ENCODE peak calls at places on chromosomes 7 and 10, in seven cellular contexts. I is spleen, E is transverse colon, A is endothelial cell of umbilical vein, H is stomach, J is HL-60, Y is HepG2. T is an unnamed sample.

GRCh38 chr10:59872892-59873463 is 33.4 kb downstream of the CCDC6 start:
- DNase-seq in J (no peak), E (peak), A (peak), H (no peak), Y (peak), I (no peak), T (no peak)

GRCh38 chr10:5555031-5555510 is 30.3 kb downstream of the CALML3 start:
- DNase-seq in E (peak), Y (no peak), A (no peak), H (no peak), J (no peak), I (peak), T (no peak)

GRCh38 chr7:4774804-4775280 is 581 bp upstream of the AP5Z1 start:
- DNase-seq in Y (peak), E (no peak), H (peak), J (peak), A (peak), I (peak), T (no peak)

GRCh38 chr7:34497153-34497777 is 160.8 kb upstream of the NPSR1 start:
- DNase-seq in H (no peak), E (no peak), Y (no peak), J (no peak), I (no peak), A (no peak), T (no peak)

GRCh38 chr7:28729276-28729675 is 228.9 kb downstream of the TRIL start:
- DNase-seq in J (no peak), H (no peak), A (no peak), Y (no peak), E (no peak), I (no peak), T (no peak)

GRCh38 chr7:108973075-108973474 is 403.4 kb downstream of the DNAJB9 start:
- DNase-seq in J (no peak), A (no peak), H (no peak), E (no peak), Y (no peak), I (no peak), T (peak)

GRCh38 chr7:107632466-107632865 is 28.2 kb upstream of the SLC26A4 start:
- DNase-seq in H (no peak), E (no peak), J (no peak), A (no peak), Y (no peak), I (no peak), T (no peak)

GRCh38 chr7:97639036-97639435 is 92.8 kb upstream of the TAC1 start:
- DNase-seq in E (no peak), Y (no peak), A (no peak), I (no peak), J (no peak), H (no peak), T (no peak)

GRCh38 chr10:130495891-130496642 is 359.9 kb downstream of the GLRX3 start:
- DNase-seq in J (no peak), E (no peak), A (peak), H (no peak), Y (peak), I (peak), T (no peak)

GRCh38 chr7:32582036-32582435 is 86.7 kb downstream of the AVL9 start:
- DNase-seq in J (no peak), A (no peak), H (no peak), I (no peak), Y (no peak), E (no peak), T (no peak)

DNA sequence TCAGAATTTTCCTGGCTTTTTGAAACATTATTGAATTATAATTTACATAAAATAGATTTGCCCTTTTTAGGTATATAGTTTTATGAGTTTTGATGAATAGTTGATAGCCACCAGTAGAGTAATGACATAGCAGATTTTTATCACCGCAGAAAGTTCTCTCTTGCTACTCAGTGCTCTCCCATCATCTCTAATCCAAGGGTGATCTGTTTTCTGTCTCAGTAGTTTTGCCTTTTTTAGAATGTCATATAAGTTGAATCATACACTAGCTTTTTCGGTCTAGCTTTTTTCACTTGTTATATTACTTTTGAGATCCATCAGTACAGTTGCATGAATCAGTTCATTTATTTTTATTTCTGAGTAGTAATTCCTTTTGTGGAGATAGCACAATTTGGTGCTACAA is 17.9 kb downstream of the RSBN1L start:
- DNase-seq in I (no peak), H (no peak), Y (no peak), E (no peak), J (no peak), A (no peak), T (no peak)
- TF ChIP-seq POLR2AphosphoS5 in I (no peak), H (no peak), Y (no peak), E (no peak), J (no peak), A (no peak), T (no peak)

GRCh38 chr7:106138776-106139175 is 26.7 kb upstream of the SYPL1 start:
- DNase-seq in H (no peak), I (no peak), A (no peak), J (no peak), Y (no peak), E (no peak), T (no peak)

GRCh38 chr7:106140406-106141173 is 28.5 kb upstream of the SYPL1 start:
- DNase-seq in I (no peak), H (no peak), Y (no peak), A (no peak), E (no peak), J (no peak), T (no peak)

GRCh38 chr7:106143711-106144347 is 31.7 kb upstream of the SYPL1 start:
- DNase-seq in E (no peak), J (no peak), I (no peak), H (no peak), Y (no peak), A (no peak), T (no peak)

DNA sequence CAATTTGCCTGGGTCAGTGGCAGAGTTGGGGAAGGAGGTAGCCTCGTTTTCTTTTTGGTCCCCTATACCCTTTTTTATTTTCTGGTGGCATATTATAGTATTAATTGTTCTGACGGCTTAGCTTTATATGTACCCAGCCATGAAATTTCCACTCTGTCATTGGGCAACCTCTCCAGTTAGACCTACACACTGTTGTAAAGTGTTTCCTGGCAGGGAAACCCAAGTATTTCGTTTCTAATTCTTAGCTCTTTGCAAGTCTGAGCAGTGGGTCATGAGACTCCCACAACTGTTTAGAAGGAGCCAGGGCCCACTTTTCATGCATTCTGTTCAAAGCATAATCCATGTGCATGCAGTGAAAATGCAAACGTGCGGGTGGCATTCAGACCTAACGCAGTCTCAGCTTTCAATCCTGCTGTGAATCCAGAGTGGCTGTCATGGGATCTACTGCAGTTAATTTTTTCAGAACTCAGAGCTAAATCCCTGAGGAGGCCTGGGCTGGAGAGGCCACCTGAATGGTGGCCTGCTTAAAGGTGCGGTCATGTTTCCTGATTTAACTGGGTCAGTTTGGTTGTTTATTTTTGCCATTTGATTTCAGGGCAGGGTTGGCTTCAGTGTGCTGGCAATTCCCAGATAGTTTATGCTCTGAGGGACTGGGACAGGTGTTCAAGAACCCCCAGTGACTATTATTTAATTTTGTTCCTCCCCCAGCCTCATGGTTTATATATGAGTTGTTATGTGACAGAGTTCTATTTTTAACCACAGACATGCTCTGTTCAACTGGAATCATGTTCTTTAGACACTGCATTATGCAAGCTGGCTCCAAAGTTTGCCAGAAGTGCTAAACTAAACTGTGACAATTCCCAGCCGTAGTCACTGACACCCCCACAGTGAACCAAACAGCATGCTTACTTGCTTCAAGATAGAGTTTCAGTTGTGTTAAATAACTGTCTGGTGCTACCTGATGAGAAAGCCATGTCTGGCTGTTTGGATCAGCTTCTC is 27.4 kb upstream of the SYPL1 start:
- DNase-seq in A (no peak), H (no peak), J (no peak), Y (no peak), E (peak), I (no peak), T (no peak)
- TF ChIP-seq POLR2AphosphoS5 in A (no peak), H (peak), J (no peak), Y (no peak), E (peak), I (no peak), T (no peak)

DNA sequence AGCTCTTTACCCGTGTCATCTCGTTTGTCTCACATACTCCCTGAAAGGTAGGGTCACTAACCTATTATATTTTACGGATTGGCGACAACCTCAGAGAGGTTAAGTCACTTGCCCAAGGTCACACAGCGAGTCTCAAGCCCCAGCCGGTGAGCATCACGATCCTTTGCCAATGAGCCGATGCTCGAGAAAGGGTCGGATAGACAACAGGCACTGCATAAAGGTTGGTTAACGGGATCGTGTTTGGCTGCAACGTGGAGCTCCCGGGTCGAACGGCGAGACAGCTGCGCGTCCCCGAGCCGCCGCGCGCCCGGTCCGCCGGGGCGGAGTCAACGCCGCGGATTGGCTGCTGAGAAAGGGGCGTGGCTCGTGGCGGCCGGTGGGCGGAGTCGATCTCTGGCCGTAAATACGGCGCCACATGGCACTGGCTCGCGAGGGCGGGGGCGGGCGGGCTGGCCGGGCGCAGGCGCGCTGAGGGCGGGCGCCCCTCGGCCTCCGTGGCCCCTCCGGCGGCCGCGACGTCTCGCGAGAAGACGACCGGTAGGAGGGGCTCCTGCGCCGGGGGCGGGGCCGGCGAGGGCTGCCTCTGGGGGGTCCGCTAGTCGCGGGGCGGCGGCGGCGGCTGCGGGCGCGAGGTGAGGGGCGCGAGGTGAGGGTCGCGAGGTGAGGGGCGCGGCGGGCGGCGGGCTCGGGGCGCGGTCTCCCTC is at the start of gene CHST12:
- DNase-seq in J (peak), E (peak), Y (peak), I (peak), A (peak), H (peak), T (peak)
- TF ChIP-seq POLR2AphosphoS5 in J (peak), E (peak), Y (peak), I (peak), A (peak), H (no peak), T (peak)

GRCh38 chr10:88657901-88658300 is 6.3 kb upstream of the LIPF start:
- DNase-seq in H (no peak), A (no peak), E (no peak), I (no peak), J (no peak), Y (no peak), T (no peak)
- TF ChIP-seq POLR2AphosphoS5 in H (no peak), A (no peak), E (no peak), I (no peak), J (no peak), Y (no peak), T (no peak)

GRCh38 chr10:80194373-80195045 is 10.8 kb downstream of the ANXA11 start:
- DNase-seq in J (no peak), E (no peak), A (no peak), H (no peak), Y (no peak), I (peak), T (no peak)

GRCh38 chr10:80195046-80195574 is 10.2 kb downstream of the ANXA11 start:
- DNase-seq in E (no peak), I (no peak), A (no peak), J (no peak), Y (no peak), H (no peak), T (no peak)

GRCh38 chr10:80196950-80197315 is 8.4 kb downstream of the ANXA11 start:
- DNase-seq in E (no peak), H (no peak), A (no peak), Y (no peak), I (no peak), J (no peak), T (no peak)

GRCh38 chr10:80197972-80198591 is 7.3 kb downstream of the ANXA11 start:
- DNase-seq in J (no peak), A (no peak), H (peak), E (no peak), I (no peak), Y (no peak), T (no peak)

DNA sequence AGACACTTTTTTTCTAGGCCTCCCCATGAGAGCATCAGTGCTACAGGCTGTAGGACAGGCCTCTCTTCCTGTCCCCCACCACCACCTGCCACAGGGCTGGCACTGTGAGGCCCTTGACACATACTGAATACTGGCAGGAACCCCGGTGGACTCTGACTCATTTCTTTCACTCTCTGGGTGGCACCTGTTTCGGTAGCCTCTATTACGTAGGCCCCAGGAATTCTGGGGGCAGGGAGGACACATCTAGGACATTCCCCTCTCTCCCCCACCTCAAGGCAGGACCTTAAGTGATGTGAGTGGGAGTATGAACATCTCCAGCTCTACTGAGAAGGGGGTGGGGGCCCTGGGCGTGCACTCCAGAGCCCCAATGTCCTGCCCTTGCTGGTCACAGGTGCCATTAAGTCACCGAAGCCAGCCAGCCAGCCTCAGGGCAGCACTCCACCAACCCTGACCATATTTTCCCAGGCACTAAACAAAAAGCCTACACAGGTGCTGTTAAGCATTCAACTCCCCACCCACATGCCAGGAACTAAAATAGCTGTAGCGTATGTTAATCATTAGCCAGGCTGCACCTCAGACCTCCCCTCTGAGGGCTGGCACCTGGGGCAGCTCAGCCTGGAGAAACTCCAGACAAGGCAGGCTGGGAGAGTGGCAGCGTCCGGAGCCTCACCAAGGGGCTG is 8.9 kb downstream of the ANXA11 start:
- DNase-seq in H (peak), E (peak), A (peak), I (peak), J (no peak), Y (peak), T (no peak)
- TF ChIP-seq POLR2AphosphoS5 in H (peak), E (peak), A (no peak), I (peak), J (no peak), Y (no peak), T (no peak)

GRCh38 chr7:102389810-102390209 is 6.4 kb upstream of the PRKRIP1 start:
- DNase-seq in E (no peak), J (no peak), I (no peak), H (no peak), Y (no peak), A (no peak), T (no peak)

GRCh38 chr7:102392332-102392731 is 3.8 kb upstream of the PRKRIP1 start:
- DNase-seq in I (no peak), E (no peak), Y (no peak), A (no peak), J (no peak), H (no peak), T (no peak)

GRCh38 chr7:102393467-102393866 is 2.7 kb upstream of the PRKRIP1 start:
- DNase-seq in A (no peak), J (no peak), Y (no peak), E (no peak), I (no peak), H (no peak), T (no peak)

GRCh38 chr7:102387064-102387463 is 9.1 kb upstream of the PRKRIP1 start:
- DNase-seq in J (no peak), E (no peak), H (no peak), Y (no peak), A (no peak), I (no peak), T (no peak)

DNA sequence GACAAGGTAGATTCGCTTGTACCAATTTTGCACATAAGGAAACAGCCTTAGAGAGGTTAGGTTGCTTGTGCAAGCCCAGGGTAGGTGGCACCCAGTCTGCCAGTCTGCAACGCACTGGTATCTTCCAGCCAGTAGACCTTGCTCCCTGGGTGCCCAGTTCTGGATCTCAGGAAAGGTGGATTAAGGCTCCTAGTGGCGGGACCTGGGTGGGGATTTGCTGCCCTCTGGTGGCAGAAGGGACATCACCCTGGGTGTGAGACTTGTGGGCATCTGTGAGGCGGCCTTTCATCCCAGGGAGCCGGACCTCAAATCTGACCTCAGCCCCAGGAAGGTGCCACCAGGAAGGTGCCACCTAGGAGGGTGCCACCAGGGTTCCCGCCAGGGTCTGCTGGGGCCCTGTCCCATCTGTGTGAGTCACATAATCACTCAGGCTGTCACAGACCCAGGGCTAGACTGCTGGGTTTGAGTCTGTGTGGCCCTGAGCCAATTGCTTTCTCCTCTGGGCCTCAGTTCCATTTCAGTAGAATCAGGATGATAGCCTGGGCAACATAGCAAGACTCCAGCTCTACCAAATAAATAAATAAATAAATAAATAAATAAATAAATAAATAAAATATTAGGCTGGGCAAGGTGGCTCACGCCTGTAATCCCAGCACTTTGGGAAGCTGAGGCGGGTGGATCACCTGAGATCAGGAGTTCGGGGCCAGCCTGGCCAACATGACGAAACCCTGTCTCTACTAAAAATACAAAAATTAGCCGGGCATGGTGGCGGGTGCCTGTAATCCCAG is 5.3 kb upstream of the PRKRIP1 start:
- DNase-seq in E (peak), I (peak), A (peak), J (peak), Y (peak), H (peak), T (no peak)
- TF ChIP-seq POLR2AphosphoS5 in E (peak), I (peak), A (no peak), J (no peak), Y (no peak), H (no peak), T (no peak)

GRCh38 chr7:510782-511281 is 8.8 kb downstream of the PDGFA start:
- DNase-seq in A (no peak), J (no peak), Y (no peak), I (peak), E (no peak), H (no peak), T (no peak)

GRCh38 chr7:512146-512510 is 7.5 kb downstream of the PDGFA start:
- DNase-seq in Y (no peak), H (no peak), I (peak), J (no peak), E (no peak), A (no peak), T (no peak)

GRCh38 chr7:510061-510481 is 9.6 kb downstream of the PDGFA start:
- DNase-seq in A (no peak), H (no peak), I (peak), E (no peak), J (no peak), Y (no peak), T (no peak)

GRCh38 chr7:512541-513311 is 6.9 kb downstream of the PDGFA start:
- DNase-seq in A (no peak), H (peak), J (no peak), E (peak), I (no peak), Y (no peak), T (no peak)

DNA sequence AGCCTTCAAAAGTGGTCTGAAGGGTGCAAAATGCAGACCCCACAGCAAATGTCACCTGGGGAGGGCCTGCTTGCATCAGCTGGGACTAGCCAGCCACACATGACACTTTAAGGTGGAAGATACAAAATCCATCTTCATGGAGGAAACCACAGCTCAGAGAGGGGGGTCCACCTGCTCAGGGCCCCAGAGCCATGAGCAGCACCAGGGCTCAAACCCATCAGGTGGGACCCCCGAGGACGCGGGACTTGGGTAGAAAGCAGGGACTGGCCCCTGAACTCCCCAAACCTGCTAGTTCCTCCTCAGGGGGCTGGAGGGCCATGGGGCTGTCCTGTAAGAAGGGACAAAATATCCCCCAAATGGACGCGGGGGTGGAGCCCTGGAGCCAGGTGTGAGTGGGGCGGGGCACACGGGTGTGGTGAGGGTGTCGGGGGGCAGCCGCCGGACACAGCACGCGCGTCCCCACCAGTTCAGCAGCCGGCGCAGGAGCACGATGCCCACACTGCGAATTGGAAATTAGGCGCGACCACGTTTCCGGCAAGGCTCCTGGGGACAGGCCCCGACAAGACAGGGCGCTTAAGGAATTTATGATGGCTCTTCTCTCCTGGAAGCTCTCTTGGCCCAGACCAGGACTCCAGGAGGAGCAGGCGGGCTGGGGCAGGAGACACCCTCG is 8.0 kb downstream of the PDGFA start:
- DNase-seq in Y (no peak), H (no peak), E (no peak), J (no peak), A (no peak), I (peak), T (no peak)
- TF ChIP-seq POLR2AphosphoS5 in Y (no peak), H (no peak), E (no peak), J (no peak), A (no peak), I (no peak), T (no peak)